ENCODE peak calls at places on chromosomes 11 and 22, in nine cellular contexts. One of them, this sample, is unnamed.

GRCh38 chr11:5129457-5129877 is 8.7 kb downstream of the OR52A5 start:
- DNase-seq in brain microvascular endothelial cell: peak
- DNase-seq in psoas muscle: no peak
- DNase-seq in lung: no peak
- DNase-seq in left ventricle myocardium inferior: no peak
- DNase-seq in lower lobe of right lung: no peak
- DNase-seq in small intestine: no peak
- DNase-seq in CD8-positive, alpha-beta memory T cell: no peak
- DNase-seq in RWPE1: no peak
- DNase-seq in this sample: no peak

GRCh38 chr11:22347857-22348496 is 9.8 kb downstream of the SLC17A6 start:
- DNase-seq in brain microvascular endothelial cell: no peak
- DNase-seq in psoas muscle: no peak
- DNase-seq in lung: no peak
- DNase-seq in left ventricle myocardium inferior: no peak
- DNase-seq in lower lobe of right lung: no peak
- DNase-seq in small intestine: no peak
- DNase-seq in CD8-positive, alpha-beta memory T cell: no peak
- DNase-seq in RWPE1: no peak
- DNase-seq in this sample: no peak

GRCh38 chr11:92211576-92212167 is 12.9 kb upstream of the FAT3 start:
- DNase-seq in brain microvascular endothelial cell: peak
- DNase-seq in psoas muscle: no peak
- DNase-seq in lung: no peak
- DNase-seq in left ventricle myocardium inferior: no peak
- DNase-seq in lower lobe of right lung: no peak
- DNase-seq in small intestine: peak
- DNase-seq in CD8-positive, alpha-beta memory T cell: no peak
- DNase-seq in RWPE1: no peak
- DNase-seq in this sample: peak

GRCh38 chr11:639324-639977 is 2.4 kb downstream of the DRD4 start:
- DNase-seq in brain microvascular endothelial cell: no peak
- DNase-seq in psoas muscle: no peak
- DNase-seq in lung: no peak
- DNase-seq in left ventricle myocardium inferior: no peak
- DNase-seq in lower lobe of right lung: no peak
- DNase-seq in small intestine: no peak
- DNase-seq in CD8-positive, alpha-beta memory T cell: no peak
- DNase-seq in RWPE1: no peak
- DNase-seq in this sample: no peak

GRCh38 chr11:64989416-64989815 is 7.4 kb downstream of the BATF2 start:
- DNase-seq in brain microvascular endothelial cell: no peak
- DNase-seq in psoas muscle: no peak
- DNase-seq in lung: no peak
- DNase-seq in left ventricle myocardium inferior: no peak
- DNase-seq in lower lobe of right lung: no peak
- DNase-seq in small intestine: no peak
- DNase-seq in CD8-positive, alpha-beta memory T cell: no peak
- DNase-seq in RWPE1: no peak
- DNase-seq in this sample: no peak

GRCh38 chr11:34161812-34162506 is 56.5 kb downstream of the NAT10 start:
- DNase-seq in brain microvascular endothelial cell: peak
- DNase-seq in psoas muscle: no peak
- DNase-seq in lung: no peak
- DNase-seq in left ventricle myocardium inferior: no peak
- DNase-seq in lower lobe of right lung: no peak
- DNase-seq in small intestine: no peak
- DNase-seq in CD8-positive, alpha-beta memory T cell: no peak
- DNase-seq in RWPE1: no peak
- DNase-seq in this sample: no peak

GRCh38 chr11:4018641-4019040 is 76.0 kb upstream of the RRM1 start:
- DNase-seq in brain microvascular endothelial cell: no peak
- DNase-seq in psoas muscle: no peak
- DNase-seq in lung: no peak
- DNase-seq in left ventricle myocardium inferior: no peak
- DNase-seq in lower lobe of right lung: no peak
- DNase-seq in small intestine: no peak
- DNase-seq in CD8-positive, alpha-beta memory T cell: no peak
- DNase-seq in RWPE1: no peak
- DNase-seq in this sample: no peak

GRCh38 chr11:58905716-58906547 is 33.4 kb upstream of the GLYATL1 start:
- DNase-seq in brain microvascular endothelial cell: peak
- DNase-seq in psoas muscle: peak
- DNase-seq in lung: no peak
- DNase-seq in left ventricle myocardium inferior: peak
- DNase-seq in lower lobe of right lung: no peak
- DNase-seq in small intestine: no peak
- DNase-seq in CD8-positive, alpha-beta memory T cell: no peak
- DNase-seq in RWPE1: peak
- DNase-seq in this sample: peak

GRCh38 chr11:40140560-40140959 is 1318.9 kb downstream of the LRRC4C start:
- DNase-seq in brain microvascular endothelial cell: no peak
- DNase-seq in psoas muscle: no peak
- DNase-seq in lung: no peak
- DNase-seq in left ventricle myocardium inferior: no peak
- DNase-seq in lower lobe of right lung: no peak
- DNase-seq in small intestine: no peak
- DNase-seq in CD8-positive, alpha-beta memory T cell: no peak
- DNase-seq in RWPE1: no peak
- DNase-seq in this sample: no peak

GRCh38 chr22:37725551-37726239 is 28.8 kb downstream of the TRIOBP start:
- DNase-seq in brain microvascular endothelial cell: no peak
- DNase-seq in psoas muscle: no peak
- DNase-seq in lung: no peak
- DNase-seq in left ventricle myocardium inferior: no peak
- DNase-seq in lower lobe of right lung: no peak
- DNase-seq in small intestine: no peak
- DNase-seq in CD8-positive, alpha-beta memory T cell: no peak
- DNase-seq in RWPE1: no peak
- DNase-seq in this sample: no peak

GRCh38 chr22:46086577-46087335 is 63.6 kb upstream of the PPARA start:
- DNase-seq in brain microvascular endothelial cell: no peak
- DNase-seq in psoas muscle: peak
- DNase-seq in lung: no peak
- DNase-seq in left ventricle myocardium inferior: peak
- DNase-seq in lower lobe of right lung: peak
- DNase-seq in small intestine: no peak
- DNase-seq in CD8-positive, alpha-beta memory T cell: no peak
- DNase-seq in RWPE1: no peak
- DNase-seq in this sample: peak

GRCh38 chr11:12182650-12183511 is 72.5 kb downstream of the MICAL2 start:
- DNase-seq in brain microvascular endothelial cell: peak
- DNase-seq in psoas muscle: peak
- DNase-seq in lung: peak
- DNase-seq in left ventricle myocardium inferior: peak
- DNase-seq in lower lobe of right lung: no peak
- DNase-seq in small intestine: no peak
- DNase-seq in CD8-positive, alpha-beta memory T cell: no peak
- DNase-seq in RWPE1: peak
- DNase-seq in this sample: no peak

GRCh38 chr11:36500315-36500721 is 9.8 kb downstream of the TRAF6 start:
- DNase-seq in brain microvascular endothelial cell: peak
- DNase-seq in psoas muscle: no peak
- DNase-seq in lung: no peak
- DNase-seq in left ventricle myocardium inferior: no peak
- DNase-seq in lower lobe of right lung: no peak
- DNase-seq in small intestine: peak
- DNase-seq in CD8-positive, alpha-beta memory T cell: no peak
- DNase-seq in RWPE1: peak
- DNase-seq in this sample: peak

GRCh38 chr11:78428773-78429172 is 11.2 kb upstream of the GAB2 start:
- DNase-seq in brain microvascular endothelial cell: no peak
- DNase-seq in psoas muscle: no peak
- DNase-seq in lung: no peak
- DNase-seq in left ventricle myocardium inferior: no peak
- DNase-seq in lower lobe of right lung: no peak
- DNase-seq in small intestine: no peak
- DNase-seq in CD8-positive, alpha-beta memory T cell: no peak
- DNase-seq in RWPE1: no peak
- DNase-seq in this sample: no peak
- H3K27ac ChIP-seq in brain microvascular endothelial cell: no peak
- H3K27ac ChIP-seq in psoas muscle: no peak
- H3K27ac ChIP-seq in lung: no peak
- H3K27ac ChIP-seq in left ventricle myocardium inferior: no peak
- H3K27ac ChIP-seq in lower lobe of right lung: no peak
- H3K27ac ChIP-seq in small intestine: no peak
- H3K27ac ChIP-seq in CD8-positive, alpha-beta memory T cell: no peak
- H3K27ac ChIP-seq in RWPE1: no peak
- H3K27ac ChIP-seq in this sample: no peak

DNA sequence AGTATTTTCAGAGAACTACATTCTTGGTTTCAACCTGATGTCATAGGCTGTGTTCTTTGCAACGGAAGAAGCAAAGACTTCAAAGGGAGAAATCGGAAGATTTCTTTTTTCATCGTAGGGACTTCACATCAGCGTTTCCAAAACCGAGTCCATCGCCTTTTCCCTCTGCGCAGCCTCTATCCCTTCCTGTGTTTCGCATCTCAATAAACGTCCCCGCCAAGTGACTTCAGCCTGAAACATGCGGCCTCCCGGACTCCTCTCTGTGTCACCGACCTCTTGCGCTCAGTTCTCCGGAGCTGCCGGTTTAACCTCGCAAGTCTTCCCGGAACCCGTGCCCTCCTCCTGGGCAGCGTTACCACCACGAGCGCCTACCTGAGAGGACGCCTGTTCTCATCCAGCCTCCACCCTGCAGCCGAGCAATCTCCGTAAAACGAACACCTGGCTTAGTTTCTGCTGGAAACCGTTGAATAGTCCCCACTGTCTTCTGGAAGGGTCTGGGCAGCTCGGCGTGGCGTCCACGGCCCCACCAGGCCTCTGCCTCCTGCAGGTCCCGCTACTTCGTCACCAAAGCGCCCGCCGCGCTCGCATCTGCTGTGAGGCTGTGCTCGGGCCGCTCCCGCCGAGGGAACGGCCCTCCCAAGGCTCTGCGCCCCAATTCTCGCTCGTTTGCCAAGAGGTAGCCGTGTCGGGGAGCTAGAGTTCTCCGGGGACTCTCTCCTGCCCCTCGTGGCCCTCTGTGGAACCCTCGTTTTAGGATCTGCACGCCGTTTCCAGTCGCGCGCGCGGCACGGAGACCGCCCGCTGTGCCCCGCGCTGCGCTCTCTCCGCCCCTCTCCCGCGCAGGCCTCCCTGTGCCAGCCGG is at the start of gene GLB1L3:
- DNase-seq in brain microvascular endothelial cell: no peak
- DNase-seq in psoas muscle: no peak
- DNase-seq in lung: no peak
- DNase-seq in left ventricle myocardium inferior: no peak
- DNase-seq in lower lobe of right lung: no peak
- DNase-seq in small intestine: no peak
- DNase-seq in CD8-positive, alpha-beta memory T cell: peak
- DNase-seq in RWPE1: peak
- DNase-seq in this sample: peak
- H3K27ac ChIP-seq in brain microvascular endothelial cell: no peak
- H3K27ac ChIP-seq in psoas muscle: no peak
- H3K27ac ChIP-seq in lung: no peak
- H3K27ac ChIP-seq in left ventricle myocardium inferior: no peak
- H3K27ac ChIP-seq in lower lobe of right lung: no peak
- H3K27ac ChIP-seq in small intestine: no peak
- H3K27ac ChIP-seq in CD8-positive, alpha-beta memory T cell: peak
- H3K27ac ChIP-seq in RWPE1: no peak
- H3K27ac ChIP-seq in this sample: no peak

DNA sequence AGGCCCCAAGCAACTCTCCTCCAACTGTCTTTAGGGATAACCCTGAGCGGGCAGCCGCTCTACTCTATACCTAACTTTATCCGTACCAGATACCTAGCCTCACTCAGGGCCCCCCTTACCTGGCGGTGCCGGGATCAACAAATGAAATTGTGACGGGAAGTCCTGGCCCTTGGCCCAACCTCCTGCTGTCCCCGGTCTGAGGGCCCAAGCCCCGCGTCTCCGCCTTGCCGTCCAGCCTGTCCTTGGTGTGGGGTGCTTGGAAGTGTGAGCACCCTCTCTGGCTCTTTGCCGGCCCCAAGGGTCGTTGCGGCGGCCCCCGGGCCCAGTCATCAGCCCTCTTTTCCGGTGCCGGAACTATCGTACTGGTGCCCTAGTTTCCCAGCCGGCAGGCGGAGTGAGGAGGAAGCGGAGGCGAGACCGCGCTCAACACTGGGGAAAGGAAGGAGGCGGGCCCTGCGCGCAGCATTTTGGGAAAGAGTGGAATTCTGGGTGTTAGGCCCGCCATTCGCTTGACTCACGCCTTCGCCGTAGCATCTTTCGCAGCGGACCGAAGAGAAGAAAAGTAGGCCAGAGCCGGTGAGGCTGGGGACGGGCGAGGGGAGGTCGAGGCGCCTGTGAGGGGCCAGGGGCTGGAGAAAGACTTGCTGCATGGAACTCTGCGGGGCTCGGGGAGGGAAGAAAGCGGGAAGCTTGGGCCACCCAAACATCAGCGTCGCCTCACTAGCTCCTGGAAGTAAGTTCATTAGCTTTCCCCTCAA is at the start of gene SNRPD3:
- DNase-seq in brain microvascular endothelial cell: peak
- DNase-seq in psoas muscle: peak
- DNase-seq in lung: peak
- DNase-seq in left ventricle myocardium inferior: peak
- DNase-seq in lower lobe of right lung: peak
- DNase-seq in small intestine: peak
- DNase-seq in CD8-positive, alpha-beta memory T cell: peak
- DNase-seq in RWPE1: peak
- DNase-seq in this sample: peak
- H3K27ac ChIP-seq in brain microvascular endothelial cell: peak
- H3K27ac ChIP-seq in psoas muscle: peak
- H3K27ac ChIP-seq in lung: peak
- H3K27ac ChIP-seq in left ventricle myocardium inferior: peak
- H3K27ac ChIP-seq in lower lobe of right lung: peak
- H3K27ac ChIP-seq in small intestine: peak
- H3K27ac ChIP-seq in CD8-positive, alpha-beta memory T cell: peak
- H3K27ac ChIP-seq in RWPE1: peak
- H3K27ac ChIP-seq in this sample: peak

GRCh38 chr11:49202287-49202976 is 6.0 kb downstream of the FOLH1 start:
- DNase-seq in brain microvascular endothelial cell: no peak
- DNase-seq in psoas muscle: no peak
- DNase-seq in lung: no peak
- DNase-seq in left ventricle myocardium inferior: no peak
- DNase-seq in lower lobe of right lung: no peak
- DNase-seq in small intestine: peak
- DNase-seq in CD8-positive, alpha-beta memory T cell: no peak
- DNase-seq in RWPE1: no peak
- DNase-seq in this sample: no peak

DNA sequence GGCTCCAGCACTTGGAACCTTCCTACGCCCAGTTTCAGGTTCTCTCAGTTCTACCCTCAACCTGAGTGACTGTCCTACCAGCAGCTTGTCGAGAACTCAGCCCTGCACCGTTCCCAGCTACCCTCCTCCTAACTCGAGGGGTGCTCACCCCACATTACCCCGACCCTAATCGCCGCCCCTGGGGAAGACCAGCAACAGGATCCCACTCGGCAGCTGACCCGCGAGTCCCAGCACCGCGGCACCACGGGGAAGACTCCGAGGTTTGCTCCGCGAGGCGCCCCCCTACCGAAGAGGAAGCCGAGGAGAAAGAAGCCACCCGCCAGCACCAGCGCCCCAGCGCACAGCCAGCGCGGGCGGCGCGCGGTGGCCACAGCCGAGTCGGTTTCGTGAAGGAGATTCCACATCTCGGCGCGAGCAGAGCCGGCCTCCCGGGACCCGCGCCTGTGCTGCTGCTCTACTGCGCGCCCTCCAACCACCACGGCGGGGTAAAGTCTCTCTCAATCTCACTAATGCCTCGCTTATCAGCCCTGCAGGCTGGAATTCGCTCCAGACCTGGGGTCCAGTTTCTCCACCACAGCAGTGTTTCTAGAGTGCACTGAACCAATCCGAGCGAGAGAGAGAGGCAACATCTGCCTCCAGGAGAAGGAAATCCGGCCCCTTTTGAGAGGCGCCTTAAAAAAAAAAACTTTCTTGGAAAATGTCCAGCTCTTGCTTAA is at the start of gene FOLH1:
- DNase-seq in brain microvascular endothelial cell: no peak
- DNase-seq in psoas muscle: peak
- DNase-seq in lung: peak
- DNase-seq in left ventricle myocardium inferior: peak
- DNase-seq in lower lobe of right lung: peak
- DNase-seq in small intestine: peak
- DNase-seq in CD8-positive, alpha-beta memory T cell: no peak
- DNase-seq in RWPE1: peak
- DNase-seq in this sample: peak
- H3K27ac ChIP-seq in brain microvascular endothelial cell: no peak
- H3K27ac ChIP-seq in psoas muscle: no peak
- H3K27ac ChIP-seq in lung: peak
- H3K27ac ChIP-seq in left ventricle myocardium inferior: peak
- H3K27ac ChIP-seq in lower lobe of right lung: peak
- H3K27ac ChIP-seq in small intestine: peak
- H3K27ac ChIP-seq in CD8-positive, alpha-beta memory T cell: no peak
- H3K27ac ChIP-seq in RWPE1: no peak
- H3K27ac ChIP-seq in this sample: no peak

This sample was measured in body of pancreas.